ENCODE peak calls at places on chromosomes 13 and 19, in six cellular contexts. N is NB4, I is K562, W is HepG2, H is GM12878, A is A549. O is an unnamed sample.
A peak's percentile ranks its signal among the peaks of the same experiment; 100 is the strongest.

GRCh38 chr13:103510007-103510406 is 443.8 kb upstream of the SLC10A2 start:
- DNase-seq in N (no peak), I (no peak), W (no peak), H (no peak), A (no peak), O (no peak)

GRCh38 chr13:26480246-26480855 is 77.1 kb upstream of the WASF3 start:
- DNase-seq in N (no peak), I (no peak), W (no peak), H (no peak), A (peak; percentile 19), O (no peak)

GRCh38 chr13:51499841-51500240 is 47.0 kb upstream of the INTS6 start:
- DNase-seq in N (no peak), I (no peak), W (no peak), H (no peak), A (no peak), O (no peak)

GRCh38 chr13:111261326-111261725 is 59.1 kb upstream of the TEX29 start:
- DNase-seq in N (no peak), I (no peak), W (no peak), H (no peak), A (no peak), O (no peak)

GRCh38 chr19:1407662-1408299 is 395 bp downstream of the DAZAP1 start:
- DNase-seq in N (peak; percentile 23), I (no peak), W (no peak), H (no peak), A (no peak), O (no peak)

GRCh38 chr19:55600336-55601028 is 394 bp downstream of the ZNF524 start:
- DNase-seq in N (no peak), I (no peak), W (no peak), H (no peak), A (no peak), O (peak; percentile 72)

GRCh38 chr19:56091066-56091490 is 30.0 kb downstream of the ZNF787 start:
- DNase-seq in N (peak; percentile 37), I (no peak), W (no peak), H (no peak), A (peak; percentile 33), O (no peak)

GRCh38 chr19:4742717-4743646 is 19.3 kb upstream of the DPP9 start:
- DNase-seq in N (no peak), I (no peak), W (no peak), H (no peak), A (no peak), O (no peak)

GRCh38 chr13:25958983-25959382 is 92.8 kb downstream of the SHISA2 start:
- DNase-seq in N (peak; percentile 15), I (no peak), W (no peak), H (no peak), A (no peak), O (no peak)

GRCh38 chr13:50366488-50367174 is 351.4 kb downstream of the KCNRG start:
- DNase-seq in N (peak; percentile 11), I (no peak), W (no peak), H (peak; percentile 79), A (no peak), O (peak; percentile 9)

GRCh38 chr13:107803822-107804495 is 411.4 kb downstream of the LIG4 start:
- DNase-seq in N (no peak), I (no peak), W (no peak), H (no peak), A (no peak), O (no peak)

GRCh38 chr13:98411013-98411412 is 165.9 kb downstream of the STK24 start:
- DNase-seq in N (no peak), I (no peak), W (no peak), H (no peak), A (no peak), O (no peak)

GRCh38 chr19:37412700-37413099 is 41.8 kb downstream of the ZNF527 start:
- DNase-seq in N (no peak), I (no peak), W (no peak), H (no peak), A (no peak), O (no peak)

GRCh38 chr19:8988204-8988603 is 22.0 kb downstream of the MUC16 start:
- DNase-seq in N (peak; percentile 79), I (peak; percentile 56), W (no peak), H (no peak), A (peak; percentile 73), O (no peak)

GRCh38 chr13:94950303-94950702 is 238.0 kb upstream of the SOX21 start:
- DNase-seq in N (peak; percentile 5), I (peak; percentile 28), W (no peak), H (no peak), A (no peak), O (no peak)

GRCh38 chr13:108944760-108945159 is 315.3 kb downstream of the MYO16 start:
- DNase-seq in N (peak; percentile 56), I (no peak), W (no peak), H (no peak), A (peak; percentile 59), O (no peak)

GRCh38 chr13:101262306-101262705 is 154.0 kb downstream of the NALCN start:
- DNase-seq in N (no peak), I (no peak), W (no peak), H (no peak), A (no peak), O (no peak)

GRCh38 chr13:101265934-101266333 is 150.4 kb downstream of the NALCN start:
- DNase-seq in N (no peak), I (no peak), W (no peak), H (no peak), A (no peak), O (no peak)

GRCh38 chr13:101267656-101268055 is 148.7 kb downstream of the NALCN start:
- DNase-seq in N (no peak), I (no peak), W (no peak), H (no peak), A (no peak), O (no peak)

DNA sequence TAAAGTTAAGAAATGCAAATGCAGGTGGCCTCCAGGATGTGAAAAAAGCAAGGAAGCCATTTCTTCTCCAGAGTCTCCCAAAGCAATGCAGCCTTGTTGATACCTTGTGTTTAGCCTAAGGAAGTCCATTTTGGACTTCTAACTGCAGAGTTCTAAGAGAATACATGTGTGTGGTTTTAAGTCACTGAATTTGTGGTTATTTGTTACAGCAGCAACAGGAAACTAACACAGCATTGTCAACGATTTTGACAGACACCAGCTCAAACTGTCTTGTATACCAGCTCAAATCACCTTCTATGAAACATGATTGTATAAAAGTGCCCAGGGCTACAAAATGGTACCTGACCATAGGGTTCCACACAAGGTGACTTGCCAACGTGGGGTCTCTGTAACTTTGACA is 151.4 kb downstream of the NALCN start:
- DNase-seq in N (no peak), I (no peak), W (no peak), H (no peak), A (no peak), O (no peak)
- TF ChIP-seq MYC in N (no peak), I (no peak), W (no peak), H (no peak), A (no peak), O (no peak)

GRCh38 chr13:47049276-47049989 is 152.6 kb upstream of the HTR2A start:
- DNase-seq in N (no peak), I (no peak), W (no peak), H (no peak), A (no peak), O (no peak)

GRCh38 chr13:47039106-47039505 is 142.3 kb upstream of the HTR2A start:
- DNase-seq in N (no peak), I (no peak), W (no peak), H (no peak), A (no peak), O (no peak)

GRCh38 chr13:47046706-47047105 is 149.9 kb upstream of the HTR2A start:
- DNase-seq in N (no peak), I (no peak), W (no peak), H (no peak), A (no peak), O (no peak)

DNA sequence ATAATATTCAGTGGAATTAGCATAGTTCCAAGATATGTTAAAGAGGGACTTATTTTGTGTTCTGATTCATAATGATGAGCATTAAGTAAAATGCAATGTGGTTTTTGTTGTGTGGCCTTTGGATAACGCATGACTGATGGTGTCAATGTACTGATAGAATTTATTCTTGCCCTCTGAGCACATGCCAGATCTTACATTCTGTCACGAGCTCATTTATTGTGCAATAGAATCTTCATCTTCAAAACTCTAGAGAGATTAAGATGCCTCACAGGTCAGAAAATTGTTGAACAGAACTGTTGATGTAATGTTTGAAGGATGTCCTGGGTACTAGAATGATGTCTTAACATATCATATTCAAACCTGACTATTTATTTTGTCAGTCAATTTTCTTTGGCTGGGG is 148.0 kb upstream of the HTR2A start:
- DNase-seq in N (no peak), I (no peak), W (no peak), H (no peak), A (no peak), O (no peak)
- TF ChIP-seq MYC in N (no peak), I (no peak), W (no peak), H (no peak), A (no peak), O (no peak)

GRCh38 chr19:28839455-28839854 is 373.5 kb downstream of the UQCRFS1 start:
- DNase-seq in N (no peak), I (no peak), W (no peak), H (no peak), A (no peak), O (no peak)
- TF ChIP-seq MYC in N (no peak), I (no peak), W (no peak), H (no peak), A (no peak), O (no peak)

GRCh38 chr19:33473644-33474305 is 47.8 kb downstream of the PEPD start:
- DNase-seq in N (no peak), I (no peak), W (no peak), H (no peak), A (no peak), O (peak; percentile 89)

GRCh38 chr19:33470040-33470330 is 51.6 kb downstream of the PEPD start:
- DNase-seq in N (no peak), I (no peak), W (no peak), H (no peak), A (no peak), O (no peak)

GRCh38 chr19:33470686-33471085 is 50.9 kb downstream of the PEPD start:
- DNase-seq in N (no peak), I (no peak), W (no peak), H (no peak), A (no peak), O (no peak)

GRCh38 chr19:33471111-33471996 is 50.2 kb downstream of the PEPD start:
- DNase-seq in N (no peak), I (no peak), W (no peak), H (no peak), A (no peak), O (no peak)

DNA sequence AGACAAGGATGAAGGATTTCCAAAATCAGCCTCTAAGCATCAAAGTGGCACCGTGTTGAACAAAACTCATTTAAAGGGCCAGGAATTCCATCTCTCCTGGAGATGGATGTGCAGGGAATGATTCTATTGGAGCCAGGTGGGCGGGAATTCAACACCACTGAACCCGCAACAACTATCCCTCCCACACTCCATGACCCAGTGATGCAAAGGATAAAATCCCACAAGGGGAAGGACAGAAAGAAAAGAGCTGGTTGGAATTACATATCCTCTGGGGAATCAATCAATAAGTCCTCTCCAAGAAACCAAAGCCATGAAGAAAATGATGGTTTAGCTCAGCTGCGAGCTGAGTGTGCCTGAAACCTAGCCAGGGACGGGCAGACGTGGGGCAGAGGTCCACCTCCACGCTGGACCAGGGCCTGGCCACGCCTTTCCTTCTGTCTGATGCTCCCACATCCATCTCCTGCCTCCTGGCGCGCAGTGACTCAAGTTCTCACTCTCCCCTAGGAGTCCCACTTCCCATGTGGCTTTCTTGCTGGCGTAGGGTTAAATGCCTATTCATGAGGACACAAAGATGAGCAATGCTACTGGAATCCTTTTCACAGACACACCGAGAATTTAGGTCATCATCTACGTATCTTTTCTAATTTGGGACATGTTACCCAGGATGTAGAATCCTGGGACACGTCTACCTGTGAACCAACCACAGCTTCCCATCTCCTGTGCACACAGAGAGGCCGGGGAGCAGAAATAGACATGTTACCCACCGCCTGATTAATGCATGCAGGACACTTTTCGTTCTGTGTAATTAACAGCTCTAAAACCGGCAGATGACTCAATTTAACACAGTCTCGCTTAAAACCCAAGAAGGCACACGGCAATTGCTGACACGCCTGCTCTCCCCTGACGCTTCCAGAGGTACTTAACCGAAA is 48.6 kb downstream of the PEPD start:
- DNase-seq in N (no peak), I (no peak), W (no peak), H (no peak), A (peak; percentile 66), O (peak; percentile 36)
- TF ChIP-seq MYC in N (no peak), I (no peak), W (no peak), H (no peak), A (no peak), O (no peak)